ENCODE peak calls at places on chromosomes 12 and 14, in five cellular contexts. One of them, this sample, is unnamed.

GRCh38 chr14:71135496-71135895 is 228.2 kb downstream of the PCNX1 start:
- DNase-seq in stimulated activated CD8-positive, alpha-beta memory T cell treated with anti-CD3 and anti-CD28 coated beads, Interleukin-2, amount 100 ng/mL, for 1 hour: no peak
- DNase-seq in WERI-Rb-1: no peak
- DNase-seq in pancreas: no peak
- DNase-seq in Peyer's patch: no peak
- DNase-seq in this sample: no peak

GRCh38 chr12:64621257-64621942 is 11.1 kb downstream of the RASSF3 start:
- DNase-seq in stimulated activated CD8-positive, alpha-beta memory T cell treated with anti-CD3 and anti-CD28 coated beads, Interleukin-2, amount 100 ng/mL, for 1 hour: no peak
- DNase-seq in WERI-Rb-1: no peak
- DNase-seq in pancreas: no peak
- DNase-seq in Peyer's patch: no peak
- DNase-seq in this sample: no peak

GRCh38 chr12:31594681-31595080 is 3.7 kb upstream of the DENND5B start:
- DNase-seq in stimulated activated CD8-positive, alpha-beta memory T cell treated with anti-CD3 and anti-CD28 coated beads, Interleukin-2, amount 100 ng/mL, for 1 hour: no peak
- DNase-seq in WERI-Rb-1: no peak
- DNase-seq in pancreas: no peak
- DNase-seq in Peyer's patch: no peak
- DNase-seq in this sample: no peak

GRCh38 chr12:53220857-53221202 is 11.2 kb downstream of the RARG start:
- DNase-seq in stimulated activated CD8-positive, alpha-beta memory T cell treated with anti-CD3 and anti-CD28 coated beads, Interleukin-2, amount 100 ng/mL, for 1 hour: peak
- DNase-seq in WERI-Rb-1: peak
- DNase-seq in pancreas: peak
- DNase-seq in Peyer's patch: peak
- DNase-seq in this sample: peak

GRCh38 chr12:41339784-41340183 is 151.7 kb downstream of the PDZRN4 start:
- DNase-seq in stimulated activated CD8-positive, alpha-beta memory T cell treated with anti-CD3 and anti-CD28 coated beads, Interleukin-2, amount 100 ng/mL, for 1 hour: no peak
- DNase-seq in WERI-Rb-1: no peak
- DNase-seq in pancreas: no peak
- DNase-seq in Peyer's patch: no peak
- DNase-seq in this sample: no peak

GRCh38 chr12:65319680-65320193 is 41.3 kb downstream of the MSRB3 start:
- DNase-seq in stimulated activated CD8-positive, alpha-beta memory T cell treated with anti-CD3 and anti-CD28 coated beads, Interleukin-2, amount 100 ng/mL, for 1 hour: no peak
- DNase-seq in WERI-Rb-1: no peak
- DNase-seq in pancreas: no peak
- DNase-seq in Peyer's patch: no peak
- DNase-seq in this sample: no peak

GRCh38 chr12:50569321-50569720 is 64.5 kb downstream of the DIP2B start:
- DNase-seq in stimulated activated CD8-positive, alpha-beta memory T cell treated with anti-CD3 and anti-CD28 coated beads, Interleukin-2, amount 100 ng/mL, for 1 hour: no peak
- DNase-seq in WERI-Rb-1: no peak
- DNase-seq in pancreas: no peak
- DNase-seq in Peyer's patch: no peak
- DNase-seq in this sample: no peak

GRCh38 chr12:102883204-102883799 is 33.7 kb downstream of the PAH start:
- DNase-seq in stimulated activated CD8-positive, alpha-beta memory T cell treated with anti-CD3 and anti-CD28 coated beads, Interleukin-2, amount 100 ng/mL, for 1 hour: no peak
- DNase-seq in WERI-Rb-1: peak
- DNase-seq in pancreas: peak
- DNase-seq in Peyer's patch: peak
- DNase-seq in this sample: no peak

GRCh38 chr12:101928556-101928955 is 51.2 kb downstream of the DRAM1 start:
- DNase-seq in stimulated activated CD8-positive, alpha-beta memory T cell treated with anti-CD3 and anti-CD28 coated beads, Interleukin-2, amount 100 ng/mL, for 1 hour: no peak
- DNase-seq in WERI-Rb-1: no peak
- DNase-seq in pancreas: no peak
- DNase-seq in Peyer's patch: no peak
- DNase-seq in this sample: no peak

GRCh38 chr14:33951183-33951840 is 438 bp upstream of the EGLN3 start:
- DNase-seq in stimulated activated CD8-positive, alpha-beta memory T cell treated with anti-CD3 and anti-CD28 coated beads, Interleukin-2, amount 100 ng/mL, for 1 hour: no peak
- DNase-seq in WERI-Rb-1: no peak
- DNase-seq in pancreas: no peak
- DNase-seq in Peyer's patch: no peak
- DNase-seq in this sample: no peak

GRCh38 chr14:51977075-51977474 is 12.3 kb upstream of the RTRAF start:
- DNase-seq in stimulated activated CD8-positive, alpha-beta memory T cell treated with anti-CD3 and anti-CD28 coated beads, Interleukin-2, amount 100 ng/mL, for 1 hour: no peak
- DNase-seq in WERI-Rb-1: no peak
- DNase-seq in pancreas: no peak
- DNase-seq in Peyer's patch: no peak
- DNase-seq in this sample: no peak

GRCh38 chr14:74579447-74580274 is 32.4 kb downstream of the LTBP2 start:
- DNase-seq in stimulated activated CD8-positive, alpha-beta memory T cell treated with anti-CD3 and anti-CD28 coated beads, Interleukin-2, amount 100 ng/mL, for 1 hour: no peak
- DNase-seq in WERI-Rb-1: no peak
- DNase-seq in pancreas: peak
- DNase-seq in Peyer's patch: no peak
- DNase-seq in this sample: no peak

GRCh38 chr12:32312049-32312670 is 87.2 kb upstream of the FGD4 start:
- DNase-seq in stimulated activated CD8-positive, alpha-beta memory T cell treated with anti-CD3 and anti-CD28 coated beads, Interleukin-2, amount 100 ng/mL, for 1 hour: no peak
- DNase-seq in WERI-Rb-1: no peak
- DNase-seq in pancreas: no peak
- DNase-seq in Peyer's patch: no peak
- DNase-seq in this sample: no peak

GRCh38 chr12:114904254-114905003 is 220.5 kb upstream of the TBX3 start:
- DNase-seq in stimulated activated CD8-positive, alpha-beta memory T cell treated with anti-CD3 and anti-CD28 coated beads, Interleukin-2, amount 100 ng/mL, for 1 hour: no peak
- DNase-seq in WERI-Rb-1: no peak
- DNase-seq in pancreas: no peak
- DNase-seq in Peyer's patch: no peak
- DNase-seq in this sample: no peak

GRCh38 chr14:71372411-71372838 is 465.2 kb downstream of the PCNX1 start:
- DNase-seq in stimulated activated CD8-positive, alpha-beta memory T cell treated with anti-CD3 and anti-CD28 coated beads, Interleukin-2, amount 100 ng/mL, for 1 hour: no peak
- DNase-seq in WERI-Rb-1: no peak
- DNase-seq in pancreas: no peak
- DNase-seq in Peyer's patch: no peak
- DNase-seq in this sample: no peak

GRCh38 chr12:93361159-93361919 is 16.4 kb upstream of the NUDT4 start:
- DNase-seq in stimulated activated CD8-positive, alpha-beta memory T cell treated with anti-CD3 and anti-CD28 coated beads, Interleukin-2, amount 100 ng/mL, for 1 hour: no peak
- DNase-seq in WERI-Rb-1: no peak
- DNase-seq in pancreas: no peak
- DNase-seq in Peyer's patch: no peak
- DNase-seq in this sample: no peak

GRCh38 chr12:18296201-18296908 is 35.0 kb downstream of the PIK3C2G start:
- DNase-seq in stimulated activated CD8-positive, alpha-beta memory T cell treated with anti-CD3 and anti-CD28 coated beads, Interleukin-2, amount 100 ng/mL, for 1 hour: no peak
- DNase-seq in WERI-Rb-1: no peak
- DNase-seq in pancreas: no peak
- DNase-seq in Peyer's patch: no peak
- DNase-seq in this sample: no peak

GRCh38 chr12:121582583-121583333 is 1.9 kb upstream of the KDM2B start:
- DNase-seq in stimulated activated CD8-positive, alpha-beta memory T cell treated with anti-CD3 and anti-CD28 coated beads, Interleukin-2, amount 100 ng/mL, for 1 hour: no peak
- DNase-seq in WERI-Rb-1: no peak
- DNase-seq in pancreas: no peak
- DNase-seq in Peyer's patch: no peak
- DNase-seq in this sample: no peak

GRCh38 chr12:130978785-130979184 is 25.1 kb downstream of the ADGRD1 start:
- DNase-seq in stimulated activated CD8-positive, alpha-beta memory T cell treated with anti-CD3 and anti-CD28 coated beads, Interleukin-2, amount 100 ng/mL, for 1 hour: no peak
- DNase-seq in WERI-Rb-1: no peak
- DNase-seq in pancreas: no peak
- DNase-seq in Peyer's patch: no peak
- DNase-seq in this sample: no peak

GRCh38 chr12:97396989-97397388 is 65.6 kb upstream of the RMST start:
- DNase-seq in stimulated activated CD8-positive, alpha-beta memory T cell treated with anti-CD3 and anti-CD28 coated beads, Interleukin-2, amount 100 ng/mL, for 1 hour: no peak
- DNase-seq in WERI-Rb-1: peak
- DNase-seq in pancreas: no peak
- DNase-seq in Peyer's patch: no peak
- DNase-seq in this sample: no peak

GRCh38 chr14:35879141-35879648 is 53.1 kb downstream of the BRMS1L start:
- DNase-seq in stimulated activated CD8-positive, alpha-beta memory T cell treated with anti-CD3 and anti-CD28 coated beads, Interleukin-2, amount 100 ng/mL, for 1 hour: no peak
- DNase-seq in WERI-Rb-1: no peak
- DNase-seq in pancreas: no peak
- DNase-seq in Peyer's patch: no peak
- DNase-seq in this sample: no peak

GRCh38 chr12:130712346-130713065 is 3.6 kb downstream of the RIMBP2 start:
- DNase-seq in stimulated activated CD8-positive, alpha-beta memory T cell treated with anti-CD3 and anti-CD28 coated beads, Interleukin-2, amount 100 ng/mL, for 1 hour: no peak
- DNase-seq in WERI-Rb-1: no peak
- DNase-seq in pancreas: peak
- DNase-seq in Peyer's patch: no peak
- DNase-seq in this sample: no peak

GRCh38 chr12:91331371-91331770 is 148.8 kb upstream of the DCN start:
- DNase-seq in stimulated activated CD8-positive, alpha-beta memory T cell treated with anti-CD3 and anti-CD28 coated beads, Interleukin-2, amount 100 ng/mL, for 1 hour: no peak
- DNase-seq in WERI-Rb-1: peak
- DNase-seq in pancreas: no peak
- DNase-seq in Peyer's patch: no peak
- DNase-seq in this sample: no peak

GRCh38 chr14:65791551-65791981 is 379.0 kb downstream of the FUT8 start:
- DNase-seq in stimulated activated CD8-positive, alpha-beta memory T cell treated with anti-CD3 and anti-CD28 coated beads, Interleukin-2, amount 100 ng/mL, for 1 hour: no peak
- DNase-seq in WERI-Rb-1: no peak
- DNase-seq in pancreas: no peak
- DNase-seq in Peyer's patch: no peak
- DNase-seq in this sample: no peak

GRCh38 chr12:112524676-112525425 is 106.1 kb downstream of the PTPN11 start:
- DNase-seq in stimulated activated CD8-positive, alpha-beta memory T cell treated with anti-CD3 and anti-CD28 coated beads, Interleukin-2, amount 100 ng/mL, for 1 hour: no peak
- DNase-seq in WERI-Rb-1: no peak
- DNase-seq in pancreas: no peak
- DNase-seq in Peyer's patch: no peak
- DNase-seq in this sample: no peak